ENCODE peak calls at places on chromosomes 16 and 17, in six cellular contexts. S, I, Z, C, L and D are unnamed samples.

GRCh38 chr17:19288453-19288852 is 51.3 kb downstream of the EPN2 start:
- DNase-seq in S (no peak), I (peak; percentile 54), Z (peak; percentile 59), C (peak; percentile 71), L (no peak), D (no peak)

GRCh38 chr17:9916108-9916507 is 11.0 kb upstream of the RCVRN start:
- DNase-seq in S (no peak), I (no peak), Z (no peak), C (no peak), L (no peak), D (no peak)

GRCh38 chr17:5667871-5668270 is 83.6 kb upstream of the NLRP1 start:
- DNase-seq in S (no peak), I (no peak), Z (peak; percentile 16), C (no peak), L (no peak), D (peak; percentile 19)

GRCh38 chr17:5813357-5813756 is 229.0 kb upstream of the NLRP1 start:
- DNase-seq in S (no peak), I (no peak), Z (no peak), C (peak; percentile 50), L (no peak), D (no peak)

GRCh38 chr16:31395647-31396046 is 2.5 kb downstream of the ITGAD start:
- DNase-seq in S (no peak), I (no peak), Z (no peak), C (no peak), L (no peak), D (no peak)

GRCh38 chr16:57245472-57246113 is 534 bp downstream of the ARL2BP start:
- DNase-seq in S (no peak), I (no peak), Z (no peak), C (no peak), L (no peak), D (peak; percentile 8)

GRCh38 chr17:77127735-77128361 is 12.9 kb upstream of the SEC14L1 start:
- DNase-seq in S (no peak), I (no peak), Z (no peak), C (no peak), L (no peak), D (no peak)

GRCh38 chr16:50272111-50272571 is 5.8 kb downstream of the ADCY7 start:
- DNase-seq in S (no peak), I (no peak), Z (no peak), C (no peak), L (no peak), D (no peak)

GRCh38 chr16:12754824-12755543 is 48.7 kb downstream of the CPPED1 start:
- DNase-seq in S (no peak), I (no peak), Z (no peak), C (no peak), L (no peak), D (no peak)

DNA sequence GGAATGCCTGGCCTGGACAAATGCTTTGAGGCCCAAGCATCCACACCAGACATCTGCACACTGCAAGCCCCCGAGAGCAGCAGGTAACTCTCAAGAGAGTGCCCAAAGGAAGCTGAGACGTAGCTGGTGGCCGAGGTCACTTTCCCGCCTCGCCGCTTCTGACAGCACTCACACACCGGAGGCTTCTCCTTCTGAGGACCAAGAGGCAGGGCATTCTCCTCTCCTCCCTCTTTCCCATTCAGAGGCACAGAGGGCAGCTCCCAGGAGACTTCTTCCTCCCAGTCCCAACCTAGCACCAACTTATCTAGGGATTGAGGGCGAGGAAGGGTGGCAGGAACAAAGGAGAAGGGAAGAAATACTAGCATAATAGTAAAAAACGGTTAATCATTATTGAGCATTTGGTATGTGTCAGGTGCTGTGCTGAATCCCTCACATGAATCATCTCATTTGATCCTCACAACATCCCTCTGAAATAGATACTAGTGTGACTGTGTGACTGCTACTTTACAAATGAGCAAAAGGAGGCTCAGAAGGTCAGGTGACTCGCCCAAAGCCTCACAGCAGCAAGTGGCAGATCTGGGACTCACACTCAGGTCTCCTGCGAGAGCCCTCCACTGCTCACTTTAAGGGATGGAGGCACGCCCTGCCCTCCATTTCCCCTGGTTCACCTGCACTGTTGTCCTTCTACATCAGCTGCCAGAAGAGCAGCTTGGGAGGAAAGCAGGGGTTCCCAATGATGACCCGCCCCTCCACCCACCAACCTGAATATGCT is 41.8 kb downstream of the MYO18A start:
- DNase-seq in S (no peak), I (no peak), Z (no peak), C (no peak), L (no peak), D (no peak)
- H3K4me1 ChIP-seq in S (peaks cover 35% of the 10 kb centered on the region), I (peaks cover 27% of the 10 kb centered on the region), Z (peaks cover 30% of the 10 kb centered on the region), C (peaks cover 19% of the 10 kb centered on the region), L (peaks cover 29% of the 10 kb centered on the region), D (peaks cover 87% of the 10 kb centered on the region)

GRCh38 chr17:38465420-38466345 is 37.4 kb downstream of the ARHGAP23 start:
- DNase-seq in S (peak; percentile 20), I (no peak), Z (no peak), C (no peak), L (no peak), D (no peak)
- TF ChIP-seq ZNF274 in S (no peak), I (no peak), Z (no peak), C (no peak), L (no peak), D (no peak)

GRCh38 chr17:41932821-41933389 is 2.5 kb downstream of the ODAD4 start:
- DNase-seq in S (no peak), I (no peak), Z (no peak), C (no peak), L (no peak), D (no peak)
- H3K4me1 ChIP-seq in S (peaks cover 25% of the 10 kb centered on the region), I (peaks cover 3% of the 10 kb centered on the region), Z (peaks cover 42% of the 10 kb centered on the region), C (no peaks in the 10 kb centered on the region), L (peaks cover 8% of the 10 kb centered on the region), D (peaks cover 3% of the 10 kb centered on the region)

DNA sequence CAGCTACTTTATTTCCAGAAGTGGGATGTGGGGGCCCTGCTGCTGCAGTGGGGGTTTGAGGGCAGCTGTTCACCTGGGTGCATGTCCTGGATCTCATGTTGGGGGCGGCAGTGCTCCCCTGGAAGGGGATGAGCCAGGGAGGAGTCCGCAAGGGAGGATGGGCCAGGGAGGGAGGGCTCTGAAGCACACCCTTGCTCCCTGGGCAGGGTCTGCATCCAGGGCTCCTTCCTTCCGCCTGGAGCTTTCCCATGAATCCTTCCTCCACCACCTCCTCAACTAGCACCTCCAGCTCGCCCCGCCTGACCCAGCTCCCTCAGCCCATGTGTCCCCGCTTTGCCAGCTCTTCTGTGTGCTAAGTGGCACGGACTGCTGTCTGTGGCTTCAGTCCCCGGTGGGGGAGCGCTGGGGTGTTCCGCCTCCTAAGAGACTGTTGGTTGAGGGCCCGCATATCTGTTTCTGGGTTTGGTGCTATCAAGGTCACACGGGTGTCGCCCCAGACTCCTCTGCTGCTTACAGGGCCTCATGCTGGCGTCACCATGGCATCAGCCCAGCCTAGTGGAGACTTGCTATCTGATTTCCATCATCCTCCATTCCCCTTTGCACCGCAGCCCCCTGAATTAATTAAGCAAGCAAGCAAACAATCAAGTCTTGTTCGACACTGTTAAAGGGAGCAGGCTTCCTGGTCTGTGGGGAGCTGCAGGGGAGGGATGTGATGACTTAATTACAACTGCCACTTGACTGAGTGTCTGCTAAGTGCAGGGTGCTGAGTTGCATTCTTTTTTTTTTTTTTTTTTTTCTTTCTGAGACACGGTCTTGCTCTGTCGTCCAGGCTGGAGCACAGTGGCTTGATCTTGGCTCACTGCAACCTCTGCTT is 71.8 kb downstream of the PRKCA start:
- DNase-seq in S (peak; percentile 13), I (no peak), Z (no peak), C (no peak), L (no peak), D (no peak)
- TF ChIP-seq ZNF274 in S (no peak), I (no peak), Z (no peak), C (no peak), L (no peak), D (no peak)

GRCh38 chr16:28297308-28297707 is 5.0 kb downstream of the SBK1 start:
- DNase-seq in S (no peak), I (no peak), Z (no peak), C (no peak), L (no peak), D (no peak)
- H3K4me1 ChIP-seq in S (no peaks in the 10 kb centered on the region), I (peaks cover 19% of the 10 kb centered on the region), Z (peaks cover 14% of the 10 kb centered on the region), C (peaks cover 31% of the 10 kb centered on the region), L (peaks cover 4% of the 10 kb centered on the region), D (no peaks in the 10 kb centered on the region)

DNA sequence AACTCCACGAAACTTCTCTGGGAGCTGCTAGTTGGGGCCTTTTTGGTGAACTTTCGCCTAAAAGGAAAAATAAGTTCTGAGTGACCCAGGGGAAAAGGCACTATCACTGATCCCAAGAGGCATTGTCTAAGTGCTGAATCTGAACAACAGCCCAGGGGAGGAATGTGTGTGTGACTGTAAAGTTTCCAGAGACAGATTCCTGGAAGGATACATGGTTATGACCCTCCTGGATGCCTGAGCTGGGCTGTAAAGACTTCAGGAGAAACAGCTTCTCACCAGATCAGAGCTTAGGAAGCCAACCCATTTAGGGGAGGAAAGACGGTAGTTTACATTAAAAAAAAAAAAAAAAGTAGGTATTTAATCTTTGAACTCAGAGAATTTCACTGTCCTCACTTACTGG is 20.2 kb downstream of the HIGD1B start:
- DNase-seq in S (no peak), I (no peak), Z (no peak), C (no peak), L (no peak), D (no peak)
- TF ChIP-seq ZNF274 in S (no peak), I (no peak), Z (no peak), C (no peak), L (no peak), D (no peak)

GRCh38 chr16:77820340-77820739 is 32.0 kb downstream of the VAT1L start:
- DNase-seq in S (no peak), I (no peak), Z (no peak), C (no peak), L (no peak), D (no peak)
- H3K4me1 ChIP-seq in S (no peaks in the 10 kb centered on the region), I (peaks cover 7% of the 10 kb centered on the region), Z (no peaks in the 10 kb centered on the region), C (no peaks in the 10 kb centered on the region), L (no peaks in the 10 kb centered on the region), D (no peaks in the 10 kb centered on the region)